ENCODE peak calls at places on chromosome 9, in six cellular contexts. D is stimulated activated CD4-positive, alpha-beta T cell treated with anti-CD3 and anti-CD28 coated beads, Interleukin-2, amount 100 ng/mL, for 48 hours; V is putamen; K is SIG-M5; E is NCI-H2171 treated with DMSO at 0.1 percent for 48 hours; B is activated effector memory CD4-positive, alpha-beta T cell treated with Interleukin-2 at 50 U/mL for 16 hours. P is an unnamed sample.

GRCh38 chr9:72305102-72305546 is 59.9 kb downstream of the ZFAND5 start:
- DNase-seq in D (no peak), B (peak), E (peak), V (peak), K (no peak), P (peak)

GRCh38 chr9:3794005-3794404 is 268.2 kb upstream of the RFX3 start:
- DNase-seq in K (no peak), V (no peak), E (peak), B (no peak), D (no peak), P (no peak)

GRCh38 chr9:134243778-134244467 is 79.6 kb upstream of the RNU6ATAC start:
- DNase-seq in B (peak), E (no peak), D (peak), K (peak), V (peak), P (no peak)

GRCh38 chr9:35598863-35599590 is 6.0 kb upstream of the TESK1 start:
- DNase-seq in V (no peak), D (no peak), K (no peak), E (peak), B (no peak), P (no peak)

GRCh38 chr9:133119039-133119438 is 2.0 kb downstream of the RALGDS start:
- DNase-seq in B (no peak), V (peak), D (no peak), K (no peak), E (no peak), P (peak)

GRCh38 chr9:16058131-16058549 is 505.3 kb downstream of the CCDC171 start:
- DNase-seq in D (no peak), K (no peak), B (no peak), E (no peak), V (no peak), P (peak)

GRCh38 chr9:90979138-90979551 is 177.5 kb downstream of the SYK start:
- DNase-seq in K (no peak), D (no peak), V (no peak), B (no peak), E (no peak), P (no peak)

GRCh38 chr9:129954868-129955550 is 88.0 kb downstream of the FNBP1 start:
- DNase-seq in E (no peak), K (no peak), B (no peak), D (no peak), V (no peak), P (peak)

GRCh38 chr9:134031071-134031470 is 5.8 kb downstream of the BRD3OS start:
- DNase-seq in E (no peak), B (no peak), K (no peak), V (no peak), D (no peak), P (no peak)

GRCh38 chr9:111662851-111663823 is 1.7 kb downstream of the GNG10 start:
- DNase-seq in V (no peak), B (peak), E (no peak), D (no peak), K (no peak), P (no peak)

GRCh38 chr9:6788175-6789016 is 30.6 kb downstream of the KDM4C start:
- DNase-seq in V (no peak), K (no peak), D (no peak), E (no peak), B (no peak), P (peak)

GRCh38 chr9:109289186-109289585 is 31.7 kb downstream of the EPB41L4B start:
- DNase-seq in K (no peak), B (no peak), E (no peak), D (no peak), V (no peak), P (no peak)

GRCh38 chr9:16867571-16868311 is 2.7 kb downstream of the BNC2 start:
- DNase-seq in B (no peak), D (no peak), E (no peak), V (no peak), K (no peak), P (peak)

GRCh38 chr9:109302606-109303005 is 18.3 kb downstream of the EPB41L4B start:
- DNase-seq in B (no peak), D (no peak), V (no peak), E (no peak), K (no peak), P (no peak)

GRCh38 chr9:107480386-107480789 is 9.2 kb downstream of the KLF4 start:
- DNase-seq in K (peak), D (no peak), B (no peak), E (peak), V (no peak), P (no peak)

GRCh38 chr9:136644343-136644592 is 18.4 kb upstream of the EGFL7 start:
- DNase-seq in V (no peak), B (no peak), K (no peak), D (no peak), E (peak), P (peak)

GRCh38 chr9:99694393-99694792 is 127.3 kb upstream of the NR4A3 start:
- DNase-seq in E (no peak), B (no peak), K (no peak), V (no peak), D (no peak), P (no peak)

GRCh38 chr9:36037580-36038169 is 962 bp downstream of the RECK start:
- DNase-seq in B (no peak), E (peak), V (peak), D (no peak), K (no peak), P (peak)

GRCh38 chr9:78132688-78133033 is 101.0 kb upstream of the GNAQ start:
- DNase-seq in B (no peak), V (no peak), K (no peak), E (no peak), D (no peak), P (peak)

GRCh38 chr9:6433405-6433804 is 20.4 kb downstream of the UHRF2 start:
- DNase-seq in V (no peak), B (no peak), E (no peak), K (no peak), D (no peak), P (peak)

GRCh38 chr9:134003237-134003636 is 11.1 kb upstream of the VAV2 start:
- DNase-seq in K (no peak), D (no peak), E (no peak), V (no peak), B (no peak), P (no peak)

GRCh38 chr9:26375448-26375847 is 517.2 kb downstream of the CAAP1 start:
- DNase-seq in D (no peak), E (no peak), K (no peak), B (no peak), V (no peak), P (no peak)

GRCh38 chr9:91025856-91026255 is 224.2 kb downstream of the SYK start:
- DNase-seq in D (no peak), V (no peak), K (no peak), E (no peak), B (no peak), P (no peak)

GRCh38 chr9:9790216-9790872 is 822.5 kb downstream of the PTPRD start:
- DNase-seq in K (no peak), D (no peak), B (no peak), E (peak), V (peak), P (peak)

GRCh38 chr9:137724114-137724445 is 105.3 kb downstream of the EHMT1 start:
- DNase-seq in V (no peak), D (no peak), K (no peak), E (no peak), B (no peak), P (no peak)

GRCh38 chr9:12859704-12860251 is 85.0 kb downstream of the LURAP1L start:
- DNase-seq in D (no peak), V (no peak), E (no peak), B (no peak), K (no peak), P (peak)

GRCh38 chr9:125683486-125683885 is 23.5 kb downstream of the MAPKAP1 start:
- DNase-seq in V (no peak), E (no peak), K (no peak), B (no peak), D (no peak), P (no peak)

GRCh38 chr9:133163559-133164208 is at the start of gene GBGT1:
- DNase-seq in B (peak), V (no peak), D (no peak), E (no peak), K (no peak), P (peak)

GRCh38 chr9:124894741-124895170 is 32.8 kb downstream of the ARPC5L start:
- DNase-seq in B (no peak), K (no peak), V (peak), E (peak), D (no peak), P (peak)

P was measured in endothelial cell of umbilical vein.